ENCODE peak calls at places on chromosomes 3 and 15, in five cellular contexts. One of them, this sample, is unnamed.

GRCh38 chr3:129518581-129518980 is 9.9 kb upstream of the RHO start:
- DNase-seq in body of pancreas: no peak
- DNase-seq in AG09309: no peak
- DNase-seq in fibroblast of mammary gland: no peak
- DNase-seq in endothelial cell of umbilical vein: no peak
- DNase-seq in this sample: no peak

GRCh38 chr3:126557415-126557745 is 1.4 kb downstream of the C3orf22 start:
- DNase-seq in body of pancreas: no peak
- DNase-seq in AG09309: no peak
- DNase-seq in fibroblast of mammary gland: no peak
- DNase-seq in endothelial cell of umbilical vein: no peak
- DNase-seq in this sample: no peak

GRCh38 chr15:90463381-90463780 is 66.3 kb upstream of the CRTC3 start:
- DNase-seq in body of pancreas: no peak
- DNase-seq in AG09309: peak; percentile 40
- DNase-seq in fibroblast of mammary gland: peak; percentile 84
- DNase-seq in endothelial cell of umbilical vein: peak; percentile 93
- DNase-seq in this sample: no peak

GRCh38 chr3:194306771-194307640 is 44.1 kb downstream of the CPN2 start:
- DNase-seq in body of pancreas: no peak
- DNase-seq in AG09309: no peak
- DNase-seq in fibroblast of mammary gland: no peak
- DNase-seq in endothelial cell of umbilical vein: no peak
- DNase-seq in this sample: no peak

GRCh38 chr3:194104041-194104751 is 31.8 kb upstream of the HES1 start:
- DNase-seq in body of pancreas: no peak
- DNase-seq in AG09309: no peak
- DNase-seq in fibroblast of mammary gland: no peak
- DNase-seq in endothelial cell of umbilical vein: no peak
- DNase-seq in this sample: no peak

GRCh38 chr3:25033407-25034029 is 394.5 kb upstream of the RARB start:
- DNase-seq in body of pancreas: peak; percentile 61
- DNase-seq in AG09309: no peak
- DNase-seq in fibroblast of mammary gland: peak; percentile 56
- DNase-seq in endothelial cell of umbilical vein: peak; percentile 15
- DNase-seq in this sample: no peak

GRCh38 chr3:117439812-117440211 is 730.2 kb downstream of the TUSC7 start:
- DNase-seq in body of pancreas: peak; percentile 15
- DNase-seq in AG09309: no peak
- DNase-seq in fibroblast of mammary gland: peak; percentile 26
- DNase-seq in endothelial cell of umbilical vein: no peak
- DNase-seq in this sample: no peak

GRCh38 chr3:181896605-181897004 is 184.9 kb downstream of the SOX2 start:
- DNase-seq in body of pancreas: no peak
- DNase-seq in AG09309: no peak
- DNase-seq in fibroblast of mammary gland: no peak
- DNase-seq in endothelial cell of umbilical vein: no peak
- DNase-seq in this sample: no peak

GRCh38 chr3:177448987-177449975 is 252.0 kb upstream of the TBL1XR1 start:
- DNase-seq in body of pancreas: no peak
- DNase-seq in AG09309: no peak
- DNase-seq in fibroblast of mammary gland: peak; percentile 49
- DNase-seq in endothelial cell of umbilical vein: no peak
- DNase-seq in this sample: no peak

GRCh38 chr15:85692873-85693272 is 101.9 kb downstream of the KLHL25 start:
- DNase-seq in body of pancreas: no peak
- DNase-seq in AG09309: no peak
- DNase-seq in fibroblast of mammary gland: no peak
- DNase-seq in endothelial cell of umbilical vein: no peak
- DNase-seq in this sample: no peak

GRCh38 chr3:126288314-126288713 is 68.9 kb downstream of the KLF15 start:
- DNase-seq in body of pancreas: peak; percentile 83
- DNase-seq in AG09309: no peak
- DNase-seq in fibroblast of mammary gland: no peak
- DNase-seq in endothelial cell of umbilical vein: no peak
- DNase-seq in this sample: no peak

GRCh38 chr3:136334209-136334608 is 84.1 kb downstream of the PCCB start:
- DNase-seq in body of pancreas: no peak
- DNase-seq in AG09309: no peak
- DNase-seq in fibroblast of mammary gland: peak; percentile 64
- DNase-seq in endothelial cell of umbilical vein: no peak
- DNase-seq in this sample: no peak

GRCh38 chr15:40058476-40059140 is 19.6 kb upstream of the SRP14 start:
- DNase-seq in body of pancreas: no peak
- DNase-seq in AG09309: no peak
- DNase-seq in fibroblast of mammary gland: peak; percentile 79
- DNase-seq in endothelial cell of umbilical vein: no peak
- DNase-seq in this sample: no peak

GRCh38 chr3:81416812-81417211 is 344.6 kb downstream of the GBE1 start:
- DNase-seq in body of pancreas: no peak
- DNase-seq in AG09309: no peak
- DNase-seq in fibroblast of mammary gland: no peak
- DNase-seq in endothelial cell of umbilical vein: no peak
- DNase-seq in this sample: no peak

GRCh38 chr15:70111203-70112017 is 13.7 kb upstream of the TLE3 start:
- DNase-seq in body of pancreas: peak; percentile 72
- DNase-seq in AG09309: peak; percentile 39
- DNase-seq in fibroblast of mammary gland: peak; percentile 85
- DNase-seq in endothelial cell of umbilical vein: peak; percentile 91
- DNase-seq in this sample: no peak

GRCh38 chr15:58761010-58761388 is 10.1 kb upstream of the MINDY2 start:
- DNase-seq in body of pancreas: no peak
- DNase-seq in AG09309: no peak
- DNase-seq in fibroblast of mammary gland: no peak
- DNase-seq in endothelial cell of umbilical vein: no peak
- DNase-seq in this sample: no peak
- TF ChIP-seq CTCF in body of pancreas: no peak
- TF ChIP-seq CTCF in AG09309: no peak
- TF ChIP-seq CTCF in fibroblast of mammary gland: no peak
- TF ChIP-seq CTCF in endothelial cell of umbilical vein: no peak
- TF ChIP-seq CTCF in this sample: no peak

GRCh38 chr3:118991775-118992174 is 42.9 kb downstream of the IGSF11 start:
- DNase-seq in body of pancreas: peak; percentile 81
- DNase-seq in AG09309: no peak
- DNase-seq in fibroblast of mammary gland: peak; percentile 1
- DNase-seq in endothelial cell of umbilical vein: no peak
- DNase-seq in this sample: no peak
- TF ChIP-seq CTCF in body of pancreas: no peak
- TF ChIP-seq CTCF in AG09309: no peak
- TF ChIP-seq CTCF in fibroblast of mammary gland: no peak
- TF ChIP-seq CTCF in endothelial cell of umbilical vein: no peak
- TF ChIP-seq CTCF in this sample: no peak

GRCh38 chr3:110419571-110419970 is 652.0 kb upstream of the NECTIN3 start:
- DNase-seq in body of pancreas: no peak
- DNase-seq in AG09309: peak; percentile 57
- DNase-seq in fibroblast of mammary gland: no peak
- DNase-seq in endothelial cell of umbilical vein: peak; percentile 31
- DNase-seq in this sample: no peak

GRCh38 chr3:110414851-110415250 is 656.8 kb upstream of the NECTIN3 start:
- DNase-seq in body of pancreas: no peak
- DNase-seq in AG09309: peak; percentile 18
- DNase-seq in fibroblast of mammary gland: peak; percentile 85
- DNase-seq in endothelial cell of umbilical vein: peak; percentile 79
- DNase-seq in this sample: no peak

GRCh38 chr3:110423276-110423675 is 648.3 kb upstream of the NECTIN3 start:
- DNase-seq in body of pancreas: no peak
- DNase-seq in AG09309: no peak
- DNase-seq in fibroblast of mammary gland: no peak
- DNase-seq in endothelial cell of umbilical vein: no peak
- DNase-seq in this sample: no peak

GRCh38 chr3:110420158-110420641 is 651.4 kb upstream of the NECTIN3 start:
- DNase-seq in body of pancreas: no peak
- DNase-seq in AG09309: peak; percentile 65
- DNase-seq in fibroblast of mammary gland: peak; percentile 86
- DNase-seq in endothelial cell of umbilical vein: peak; percentile 94
- DNase-seq in this sample: no peak

GRCh38 chr3:110419096-110419495 is 652.5 kb upstream of the NECTIN3 start:
- DNase-seq in body of pancreas: no peak
- DNase-seq in AG09309: no peak
- DNase-seq in fibroblast of mammary gland: no peak
- DNase-seq in endothelial cell of umbilical vein: peak; percentile 35
- DNase-seq in this sample: no peak
- TF ChIP-seq CTCF in body of pancreas: no peak
- TF ChIP-seq CTCF in AG09309: no peak
- TF ChIP-seq CTCF in fibroblast of mammary gland: no peak
- TF ChIP-seq CTCF in endothelial cell of umbilical vein: no peak
- TF ChIP-seq CTCF in this sample: no peak

GRCh38 chr3:94256888-94257813 is 194.3 kb downstream of the NSUN3 start:
- DNase-seq in body of pancreas: no peak
- DNase-seq in AG09309: no peak
- DNase-seq in fibroblast of mammary gland: no peak
- DNase-seq in endothelial cell of umbilical vein: no peak
- DNase-seq in this sample: no peak

GRCh38 chr3:94249491-94250079 is 186.7 kb downstream of the NSUN3 start:
- DNase-seq in body of pancreas: peak; percentile 71
- DNase-seq in AG09309: peak; percentile 18
- DNase-seq in fibroblast of mammary gland: peak; percentile 78
- DNase-seq in endothelial cell of umbilical vein: peak; percentile 57
- DNase-seq in this sample: no peak

DNA sequence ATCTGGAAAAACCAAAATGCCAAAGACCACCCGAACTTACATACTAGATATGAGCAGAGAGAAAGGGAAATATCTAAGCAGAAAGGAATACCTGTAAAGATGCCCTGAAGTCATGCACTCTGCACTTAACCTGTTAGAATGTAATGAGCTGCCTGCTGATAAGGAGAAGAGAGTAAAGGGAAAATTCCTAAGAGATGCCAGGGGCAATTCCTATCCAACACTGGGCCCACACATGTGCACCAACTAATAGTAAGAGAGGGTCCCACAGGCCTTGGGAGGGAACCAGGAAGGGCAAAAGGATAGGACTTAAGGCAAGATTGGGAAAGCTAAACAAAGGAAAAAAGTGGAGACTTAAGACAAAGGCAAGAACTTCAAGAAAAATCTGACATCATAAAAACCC is 189.5 kb downstream of the NSUN3 start:
- DNase-seq in body of pancreas: no peak
- DNase-seq in AG09309: no peak
- DNase-seq in fibroblast of mammary gland: no peak
- DNase-seq in endothelial cell of umbilical vein: no peak
- DNase-seq in this sample: no peak
- TF ChIP-seq CTCF in body of pancreas: no peak
- TF ChIP-seq CTCF in AG09309: no peak
- TF ChIP-seq CTCF in fibroblast of mammary gland: no peak
- TF ChIP-seq CTCF in endothelial cell of umbilical vein: no peak
- TF ChIP-seq CTCF in this sample: no peak

This sample was measured in thoracic aorta.